ENCODE peak calls at places on chromosomes 11 and 22, in seven cellular contexts. One of them, this sample, is unnamed.

GRCh38 chr22:37636186-37636948 is 3.1 kb upstream of the SH3BP1 start:
- DNase-seq in NCI-H774: no peak
- DNase-seq in GM19239: no peak
- DNase-seq in iris pigment epithelial cell: peak
- DNase-seq in transverse colon: peak
- DNase-seq in NCI-H748 treated with DMSO at 0.1 percent for 48 hours: no peak
- DNase-seq in Ammon's horn: no peak
- DNase-seq in this sample: peak

GRCh38 chr22:32164084-32164894 is 5.2 kb upstream of the C22orf42 start:
- DNase-seq in NCI-H774: no peak
- DNase-seq in GM19239: no peak
- DNase-seq in iris pigment epithelial cell: no peak
- DNase-seq in transverse colon: no peak
- DNase-seq in NCI-H748 treated with DMSO at 0.1 percent for 48 hours: no peak
- DNase-seq in Ammon's horn: no peak
- DNase-seq in this sample: no peak

GRCh38 chr11:598005-598680 is 17.6 kb downstream of the IRF7 start:
- DNase-seq in NCI-H774: no peak
- DNase-seq in GM19239: no peak
- DNase-seq in iris pigment epithelial cell: no peak
- DNase-seq in transverse colon: no peak
- DNase-seq in NCI-H748 treated with DMSO at 0.1 percent for 48 hours: no peak
- DNase-seq in Ammon's horn: no peak
- DNase-seq in this sample: no peak

GRCh38 chr11:128361451-128362020 is 225.8 kb downstream of the ETS1 start:
- DNase-seq in NCI-H774: no peak
- DNase-seq in GM19239: no peak
- DNase-seq in iris pigment epithelial cell: peak
- DNase-seq in transverse colon: no peak
- DNase-seq in NCI-H748 treated with DMSO at 0.1 percent for 48 hours: no peak
- DNase-seq in Ammon's horn: no peak
- DNase-seq in this sample: no peak

GRCh38 chr11:124591430-124591829 is 19.8 kb upstream of the PANX3 start:
- DNase-seq in NCI-H774: no peak
- DNase-seq in GM19239: no peak
- DNase-seq in iris pigment epithelial cell: no peak
- DNase-seq in transverse colon: no peak
- DNase-seq in NCI-H748 treated with DMSO at 0.1 percent for 48 hours: no peak
- DNase-seq in Ammon's horn: no peak
- DNase-seq in this sample: no peak

GRCh38 chr22:33272180-33272579 is 214.0 kb upstream of the SYN3 start:
- DNase-seq in NCI-H774: no peak
- DNase-seq in GM19239: no peak
- DNase-seq in iris pigment epithelial cell: no peak
- DNase-seq in transverse colon: no peak
- DNase-seq in NCI-H748 treated with DMSO at 0.1 percent for 48 hours: no peak
- DNase-seq in Ammon's horn: no peak
- DNase-seq in this sample: no peak

GRCh38 chr11:61827573-61828378 is at the start of gene FADS2:
- DNase-seq in NCI-H774: peak
- DNase-seq in GM19239: peak
- DNase-seq in iris pigment epithelial cell: peak
- DNase-seq in transverse colon: peak
- DNase-seq in NCI-H748 treated with DMSO at 0.1 percent for 48 hours: peak
- DNase-seq in Ammon's horn: peak
- DNase-seq in this sample: peak

GRCh38 chr11:9982127-9982795 is 311.8 kb downstream of the SBF2 start:
- DNase-seq in NCI-H774: no peak
- DNase-seq in GM19239: no peak
- DNase-seq in iris pigment epithelial cell: peak
- DNase-seq in transverse colon: no peak
- DNase-seq in NCI-H748 treated with DMSO at 0.1 percent for 48 hours: no peak
- DNase-seq in Ammon's horn: peak
- DNase-seq in this sample: no peak

GRCh38 chr11:86715611-86716010 is 43.2 kb upstream of the ME3 start:
- DNase-seq in NCI-H774: no peak
- DNase-seq in GM19239: no peak
- DNase-seq in iris pigment epithelial cell: no peak
- DNase-seq in transverse colon: no peak
- DNase-seq in NCI-H748 treated with DMSO at 0.1 percent for 48 hours: no peak
- DNase-seq in Ammon's horn: no peak
- DNase-seq in this sample: no peak

GRCh38 chr22:30014244-30014643 is 66.0 kb upstream of the HORMAD2 start:
- DNase-seq in NCI-H774: no peak
- DNase-seq in GM19239: no peak
- DNase-seq in iris pigment epithelial cell: no peak
- DNase-seq in transverse colon: no peak
- DNase-seq in NCI-H748 treated with DMSO at 0.1 percent for 48 hours: no peak
- DNase-seq in Ammon's horn: no peak
- DNase-seq in this sample: no peak

GRCh38 chr11:29263971-29264682 is 752.7 kb downstream of the KCNA4 start:
- DNase-seq in NCI-H774: no peak
- DNase-seq in GM19239: no peak
- DNase-seq in iris pigment epithelial cell: peak
- DNase-seq in transverse colon: no peak
- DNase-seq in NCI-H748 treated with DMSO at 0.1 percent for 48 hours: no peak
- DNase-seq in Ammon's horn: peak
- DNase-seq in this sample: no peak

GRCh38 chr22:29816128-29816527 is 21.9 kb downstream of the ASCC2 start:
- DNase-seq in NCI-H774: no peak
- DNase-seq in GM19239: no peak
- DNase-seq in iris pigment epithelial cell: no peak
- DNase-seq in transverse colon: no peak
- DNase-seq in NCI-H748 treated with DMSO at 0.1 percent for 48 hours: no peak
- DNase-seq in Ammon's horn: no peak
- DNase-seq in this sample: peak

GRCh38 chr11:120867024-120867423 is 156.9 kb upstream of the TBCEL start:
- DNase-seq in NCI-H774: no peak
- DNase-seq in GM19239: no peak
- DNase-seq in iris pigment epithelial cell: no peak
- DNase-seq in transverse colon: no peak
- DNase-seq in NCI-H748 treated with DMSO at 0.1 percent for 48 hours: no peak
- DNase-seq in Ammon's horn: no peak
- DNase-seq in this sample: no peak

GRCh38 chr11:102302241-102302640 is 15.0 kb upstream of the BIRC3 start:
- DNase-seq in NCI-H774: no peak
- DNase-seq in GM19239: no peak
- DNase-seq in iris pigment epithelial cell: no peak
- DNase-seq in transverse colon: no peak
- DNase-seq in NCI-H748 treated with DMSO at 0.1 percent for 48 hours: no peak
- DNase-seq in Ammon's horn: no peak
- DNase-seq in this sample: no peak